ENCODE peak calls at places on chromosome 5, in six cellular contexts. K is tibial nerve, O is SK-N-SH, J is progenitor cell of endocrine pancreas, X is IMR-90, S is NB4. B is an unnamed sample.

GRCh38 chr5:96752341-96753016 is 55.3 kb downstream of the ERAP1 start:
- DNase-seq in K (peak; percentile 77), S (peak; percentile 67), J (peak; percentile 17), X (peak; percentile 69), O (peak; percentile 19), B (peak; percentile 70)

GRCh38 chr5:118791986-118792734 is 196.2 kb downstream of the DTWD2 start:
- DNase-seq in O (peak; percentile 46), K (peak; percentile 62), S (peak; percentile 68), J (no peak), X (peak; percentile 75), B (peak; percentile 74)

GRCh38 chr5:177309351-177310191 is 2.1 kb downstream of the MXD3 start:
- DNase-seq in J (peak; percentile 59), O (peak; percentile 83), K (no peak), S (peak; percentile 81), X (peak; percentile 65), B (peak; percentile 69)

GRCh38 chr5:151587796-151588606 is 3.1 kb downstream of the FAT2 start:
- DNase-seq in J (no peak), O (no peak), S (no peak), K (no peak), X (no peak), B (no peak)

GRCh38 chr5:174559141-174559540 is 165.2 kb upstream of the MSX2 start:
- DNase-seq in J (no peak), X (peak; percentile 89), K (no peak), S (no peak), O (no peak), B (peak; percentile 36)

GRCh38 chr5:962801-963200 is 45.8 kb upstream of the NKD2 start:
- DNase-seq in O (peak; percentile 27), X (no peak), K (no peak), J (no peak), S (no peak), B (no peak)

GRCh38 chr5:111530298-111530740 is 18.0 kb upstream of the STARD4 start:
- DNase-seq in O (no peak), S (peak; percentile 79), X (peak; percentile 41), K (peak; percentile 56), J (no peak), B (peak; percentile 92)

GRCh38 chr5:157651623-157652376 is 438 bp downstream of the SOX30 start:
- DNase-seq in S (no peak), X (no peak), K (no peak), J (no peak), O (no peak), B (peak; percentile 42)

GRCh38 chr5:26894719-26895263 is 143.6 kb downstream of the CDH9 start:
- DNase-seq in K (no peak), O (no peak), S (no peak), X (no peak), J (no peak), B (no peak)

GRCh38 chr5:170601608-170602007 is 97.8 kb downstream of the KCNIP1 start:
- DNase-seq in J (no peak), K (no peak), S (no peak), X (no peak), O (no peak), B (no peak)

GRCh38 chr5:151079838-151080619 is 805 bp downstream of the TNIP1 start:
- DNase-seq in O (peak; percentile 52), X (peak; percentile 82), S (peak; percentile 28), J (no peak), K (no peak), B (peak; percentile 30)

GRCh38 chr5:112205840-112206239 is 213.2 kb downstream of the EPB41L4A start:
- DNase-seq in J (no peak), K (no peak), O (no peak), X (no peak), S (no peak), B (no peak)

GRCh38 chr5:149954798-149955197 is 5.8 kb upstream of the SLC26A2 start:
- DNase-seq in O (no peak), X (no peak), K (no peak), J (no peak), S (no peak), B (no peak)

GRCh38 chr5:171681061-171681460 is 104.6 kb upstream of the SMIM23 start:
- DNase-seq in X (no peak), S (no peak), O (no peak), J (no peak), K (no peak), B (no peak)

GRCh38 chr5:137516251-137516797 is 17.2 kb upstream of the SPOCK1 start:
- DNase-seq in X (no peak), O (no peak), S (no peak), J (no peak), K (no peak), B (no peak)

GRCh38 chr5:157168286-157168685 is 2.2 kb upstream of the GARIN3 start:
- DNase-seq in K (no peak), O (no peak), S (no peak), X (no peak), J (no peak), B (no peak)

GRCh38 chr5:73605223-73606087 is 20.5 kb upstream of the ARHGEF28 start:
- DNase-seq in O (no peak), X (peak; percentile 42), S (no peak), K (no peak), J (no peak), B (peak; percentile 51)

GRCh38 chr5:141920771-141921170 is 2.9 kb upstream of the DELE1 start:
- DNase-seq in J (no peak), S (no peak), X (no peak), K (no peak), O (no peak), B (no peak)

GRCh38 chr5:123487298-123487697 is 24.7 kb upstream of the CSNK1G3 start:
- DNase-seq in S (no peak), J (no peak), O (no peak), K (no peak), X (peak; percentile 47), B (peak; percentile 17)

GRCh38 chr5:73450672-73451217 is 2.2 kb upstream of the FOXD1 start:
- DNase-seq in S (no peak), O (no peak), J (no peak), X (peak; percentile 52), K (no peak), B (peak; percentile 24)

GRCh38 chr5:219492-219891 is 1.4 kb downstream of the SDHA start:
- DNase-seq in O (no peak), S (peak; percentile 57), J (no peak), X (peak; percentile 50), K (peak; percentile 10), B (peak; percentile 54)

DNA sequence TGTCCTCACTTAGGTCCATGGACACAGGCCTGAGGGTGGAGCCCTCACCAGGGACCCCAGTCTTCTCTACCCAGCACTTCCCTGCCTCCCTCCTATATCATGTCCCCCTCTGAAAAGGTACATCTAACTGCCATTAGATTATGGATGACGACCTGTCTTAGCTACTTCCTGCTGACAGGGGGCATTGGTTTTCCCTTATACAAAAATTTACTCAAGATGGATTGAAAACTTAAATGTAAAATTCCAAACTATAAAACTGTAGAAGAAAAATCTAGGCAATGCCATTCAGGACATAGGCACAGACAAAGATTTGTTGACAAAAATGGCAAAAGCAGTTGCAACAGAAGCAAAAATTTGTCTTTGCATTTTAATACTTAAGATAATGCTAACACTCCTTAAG is 623.2 kb upstream of the FAM174A start:
- DNase-seq in X (no peak), K (no peak), S (no peak), J (no peak), O (no peak), B (no peak)
- TF ChIP-seq CTCF in X (no peak), K (no peak), S (no peak), J (no peak), O (no peak), B (no peak)

GRCh38 chr5:140827704-140828401 is at the start of gene PCDHA6:
- DNase-seq in J (no peak), S (no peak), K (no peak), O (no peak), X (no peak), B (no peak)
- TF ChIP-seq CTCF in J (peak; percentile 60), S (no peak), K (peak; percentile 15), O (no peak), X (no peak), B (peak; percentile 24)

GRCh38 chr5:54514269-54514668 is 3.3 kb upstream of the SNX18 start:
- DNase-seq in O (no peak), X (no peak), J (no peak), S (peak; percentile 30), K (no peak), B (no peak)
- TF ChIP-seq CTCF in O (no peak), X (no peak), J (no peak), S (no peak), K (no peak), B (no peak)

DNA sequence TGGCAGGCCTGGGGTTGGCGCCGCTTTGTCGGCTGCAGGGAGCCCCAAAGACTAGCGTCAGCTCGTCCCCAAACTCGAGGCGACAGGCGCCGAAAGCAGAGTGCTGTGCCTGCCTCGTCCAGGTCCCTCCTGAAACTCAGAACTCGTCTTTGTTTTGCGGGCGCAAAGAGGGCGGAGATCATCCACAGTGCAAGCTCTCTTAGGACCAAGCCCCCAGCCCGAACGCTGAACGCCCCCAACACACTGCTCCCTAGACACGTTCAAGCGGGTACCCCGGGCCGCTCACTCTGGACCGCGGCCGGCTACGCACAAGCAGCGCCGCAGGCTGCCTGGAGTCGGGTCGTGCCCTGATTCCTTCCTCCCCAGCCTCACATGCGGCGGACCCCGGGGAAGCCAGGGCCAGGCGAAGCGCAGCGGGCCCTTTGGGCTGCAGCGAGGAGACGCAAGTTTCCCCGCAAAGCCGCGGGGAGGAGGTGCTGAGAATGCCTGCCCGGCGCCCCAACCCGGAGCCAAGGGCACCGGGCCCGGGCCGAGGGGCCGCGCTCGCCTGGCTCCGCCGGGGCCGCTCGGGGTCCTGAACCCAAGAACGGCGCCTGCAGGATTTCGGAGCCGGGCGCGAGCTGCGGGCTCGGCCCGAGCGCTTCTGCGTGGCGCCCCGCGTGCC is 852 bp downstream of the FSTL4 start:
- DNase-seq in X (no peak), S (no peak), K (no peak), J (no peak), O (peak; percentile 73), B (no peak)
- TF ChIP-seq CTCF in X (no peak), S (no peak), K (no peak), J (no peak), O (no peak), B (no peak)

DNA sequence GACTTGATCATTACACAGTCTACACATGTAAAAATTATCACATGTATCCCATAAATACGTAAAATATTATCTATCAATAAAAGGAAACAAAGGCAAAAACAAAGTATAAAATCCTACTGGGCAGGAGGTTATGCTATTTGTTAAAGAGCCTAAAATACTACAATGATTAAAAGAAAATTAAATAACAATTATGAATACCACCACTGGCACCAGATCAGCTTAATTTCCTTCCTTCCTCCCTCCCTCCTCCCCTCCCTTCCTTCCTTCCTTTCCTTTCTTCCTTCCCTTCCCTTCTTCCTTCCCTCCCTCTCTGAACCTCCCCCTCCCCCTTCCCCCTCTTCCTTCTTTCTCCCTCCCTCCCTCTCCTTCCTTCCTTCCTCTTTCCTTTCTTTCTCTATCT is 127.3 kb downstream of the HOMER1 start:
- DNase-seq in S (no peak), O (no peak), X (no peak), J (no peak), K (no peak), B (no peak)
- TF ChIP-seq CTCF in S (no peak), O (no peak), X (no peak), J (no peak), K (no peak), B (no peak)

DNA sequence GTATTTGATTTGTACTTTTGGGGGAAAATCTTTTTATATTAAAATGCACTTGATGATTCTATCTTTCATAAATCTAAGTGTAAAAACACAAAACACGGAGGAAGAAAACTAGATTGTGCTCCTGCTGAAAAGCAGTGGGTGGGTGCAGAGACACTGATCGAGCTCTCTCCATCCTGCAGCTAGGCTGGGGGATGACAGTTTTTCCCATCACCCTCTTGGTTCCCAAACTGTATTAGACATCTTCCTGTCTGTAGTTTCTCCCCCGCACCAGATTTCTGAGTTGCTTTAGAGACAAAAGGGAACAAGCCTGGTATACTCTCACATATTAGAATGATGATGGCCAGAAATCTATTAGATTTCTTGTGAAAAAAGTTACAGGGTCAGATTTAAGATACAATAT is 99.6 kb downstream of the FAM114A2 start:
- DNase-seq in X (no peak), O (no peak), S (no peak), K (no peak), J (no peak), B (no peak)
- TF ChIP-seq CTCF in X (no peak), O (no peak), S (no peak), K (no peak), J (no peak), B (no peak)